ENCODE peak calls at places on chromosome 10, in six cellular contexts. O is brain microvascular endothelial cell; I is epithelial cell of esophagus; G is CD8-positive, alpha-beta T cell; N is AG09309; Z is dorsolateral prefrontal cortex. S is an unnamed sample.

GRCh38 chr10:21280037-21280436 is 245.4 kb downstream of the SKIDA1 start:
- DNase-seq in O (no peak), I (no peak), G (no peak), N (no peak), Z (no peak), S (no peak)

GRCh38 chr10:93993782-93994668 is at the start of gene PLCE1:
- DNase-seq in O (no peak), I (peak), G (no peak), N (no peak), Z (peak), S (no peak)

GRCh38 chr10:115624448-115624847 is 531.3 kb downstream of the ATRNL1 start:
- DNase-seq in O (peak), I (peak), G (no peak), N (no peak), Z (no peak), S (no peak)

GRCh38 chr10:30803901-30804322 is 174.4 kb upstream of the LYZL2 start:
- DNase-seq in O (no peak), I (peak), G (no peak), N (peak), Z (no peak), S (no peak)

GRCh38 chr10:3844626-3845025 is 59.6 kb upstream of the KLF6 start:
- DNase-seq in O (no peak), I (no peak), G (no peak), N (no peak), Z (no peak), S (no peak)

GRCh38 chr10:1654811-1655356 is 82.4 kb downstream of the ADARB2 start:
- DNase-seq in O (no peak), I (no peak), G (no peak), N (no peak), Z (no peak), S (no peak)

GRCh38 chr10:76287856-76288255 is 856.4 kb downstream of the LRMDA start:
- DNase-seq in O (no peak), I (no peak), G (no peak), N (no peak), Z (no peak), S (no peak)

GRCh38 chr10:126437661-126438406 is 49.6 kb upstream of the ADAM12 start:
- DNase-seq in O (no peak), I (no peak), G (no peak), N (no peak), Z (no peak), S (no peak)

GRCh38 chr10:70567603-70568002 is 34.9 kb downstream of the PRF1 start:
- DNase-seq in O (no peak), I (no peak), G (no peak), N (no peak), Z (no peak), S (no peak)

GRCh38 chr10:786666-787512 is 97.4 kb upstream of the DIP2C start:
- DNase-seq in O (no peak), I (no peak), G (no peak), N (no peak), Z (no peak), S (no peak)

GRCh38 chr10:35637456-35637855 is 4.6 kb downstream of the FZD8 start:
- DNase-seq in O (no peak), I (no peak), G (no peak), N (no peak), Z (no peak), S (no peak)

GRCh38 chr10:5557040-5557721 is 32.4 kb downstream of the CALML3 start:
- DNase-seq in O (no peak), I (no peak), G (no peak), N (no peak), Z (no peak), S (no peak)

GRCh38 chr10:72241853-72242252 is 25.8 kb upstream of the ASCC1 start:
- DNase-seq in O (no peak), I (no peak), G (no peak), N (no peak), Z (no peak), S (no peak)

GRCh38 chr10:47166405-47166777 is 133.6 kb upstream of the GDF10 start:
- DNase-seq in O (no peak), I (no peak), G (no peak), N (no peak), Z (no peak), S (no peak)

GRCh38 chr10:126551197-126551596 is 119.3 kb downstream of the C10orf90 start:
- DNase-seq in O (no peak), I (no peak), G (no peak), N (no peak), Z (no peak), S (no peak)

GRCh38 chr10:89330537-89330936 is 2.7 kb downstream of the IFIT3 start:
- DNase-seq in O (no peak), I (no peak), G (no peak), N (no peak), Z (no peak), S (no peak)

GRCh38 chr10:83037653-83038052 is 1101.7 kb upstream of the GHITM start:
- DNase-seq in O (no peak), I (no peak), G (no peak), N (no peak), Z (no peak), S (no peak)

GRCh38 chr10:95315509-95315908 is 24.7 kb upstream of the PDLIM1 start:
- DNase-seq in O (no peak), I (no peak), G (no peak), N (no peak), Z (no peak), S (no peak)

GRCh38 chr10:84204122-84204521 is 9.8 kb downstream of the CDHR1 start:
- DNase-seq in O (no peak), I (peak), G (no peak), N (no peak), Z (no peak), S (no peak)

GRCh38 chr10:3712707-3713106 is 72.3 kb downstream of the KLF6 start:
- DNase-seq in O (no peak), I (no peak), G (no peak), N (no peak), Z (no peak), S (no peak)

GRCh38 chr10:132904169-132904813 is 38.1 kb downstream of the CFAP46 start:
- DNase-seq in O (no peak), I (no peak), G (no peak), N (no peak), Z (peak), S (no peak)

GRCh38 chr10:61897671-61898434 is 3.6 kb upstream of the ARID5B start:
- DNase-seq in O (peak), I (peak), G (no peak), N (no peak), Z (peak), S (no peak)

GRCh38 chr10:127092916-127093315 is 103.5 kb downstream of the INSYN2A start:
- DNase-seq in O (no peak), I (no peak), G (no peak), N (no peak), Z (no peak), S (no peak)

GRCh38 chr10:79127151-79127961 is 58.6 kb downstream of the ZMIZ1 start:
- DNase-seq in O (peak), I (peak), G (no peak), N (peak), Z (no peak), S (no peak)

GRCh38 chr10:82811621-82812020 is 936.6 kb downstream of the NRG3 start:
- DNase-seq in O (peak), I (peak), G (no peak), N (no peak), Z (no peak), S (no peak)

GRCh38 chr10:131726967-131727366 is 173.8 kb upstream of the PPP2R2D start:
- DNase-seq in O (no peak), I (no peak), G (no peak), N (no peak), Z (no peak), S (no peak)

GRCh38 chr10:3503299-3503698 is 281.7 kb downstream of the KLF6 start:
- DNase-seq in O (no peak), I (no peak), G (no peak), N (no peak), Z (no peak), S (no peak)

GRCh38 chr10:1114355-1115261 is 58.4 kb downstream of the WDR37 start:
- DNase-seq in O (no peak), I (no peak), G (no peak), N (no peak), Z (peak), S (no peak)

GRCh38 chr10:33734393-33735110 is 400.1 kb upstream of the NRP1 start:
- DNase-seq in O (peak), I (no peak), G (no peak), N (no peak), Z (no peak), S (no peak)

GRCh38 chr10:99172130-99172738 is 63.4 kb downstream of the HPSE2 start:
- DNase-seq in O (peak), I (peak), G (no peak), N (no peak), Z (no peak), S (no peak)
- TF ChIP-seq CTCF in O (peak), I (peak), G (no peak), N (peak), Z (peak), S (peak)

GRCh38 chr10:109427421-109427820 is 495.9 kb downstream of the XPNPEP1 start:
- DNase-seq in O (no peak), I (no peak), G (no peak), N (no peak), Z (no peak), S (no peak)
- TF ChIP-seq CTCF in O (peak), I (no peak), G (no peak), N (no peak), Z (peak), S (no peak)

GRCh38 chr10:14438576-14438975 is 107.9 kb upstream of the FRMD4A start:
- DNase-seq in O (no peak), I (no peak), G (no peak), N (no peak), Z (no peak), S (no peak)

GRCh38 chr10:14436233-14436632 is 105.5 kb upstream of the FRMD4A start:
- DNase-seq in O (no peak), I (no peak), G (no peak), N (no peak), Z (no peak), S (no peak)

GRCh38 chr10:14438057-14438456 is 107.3 kb upstream of the FRMD4A start:
- DNase-seq in O (no peak), I (no peak), G (no peak), N (no peak), Z (no peak), S (no peak)

DNA sequence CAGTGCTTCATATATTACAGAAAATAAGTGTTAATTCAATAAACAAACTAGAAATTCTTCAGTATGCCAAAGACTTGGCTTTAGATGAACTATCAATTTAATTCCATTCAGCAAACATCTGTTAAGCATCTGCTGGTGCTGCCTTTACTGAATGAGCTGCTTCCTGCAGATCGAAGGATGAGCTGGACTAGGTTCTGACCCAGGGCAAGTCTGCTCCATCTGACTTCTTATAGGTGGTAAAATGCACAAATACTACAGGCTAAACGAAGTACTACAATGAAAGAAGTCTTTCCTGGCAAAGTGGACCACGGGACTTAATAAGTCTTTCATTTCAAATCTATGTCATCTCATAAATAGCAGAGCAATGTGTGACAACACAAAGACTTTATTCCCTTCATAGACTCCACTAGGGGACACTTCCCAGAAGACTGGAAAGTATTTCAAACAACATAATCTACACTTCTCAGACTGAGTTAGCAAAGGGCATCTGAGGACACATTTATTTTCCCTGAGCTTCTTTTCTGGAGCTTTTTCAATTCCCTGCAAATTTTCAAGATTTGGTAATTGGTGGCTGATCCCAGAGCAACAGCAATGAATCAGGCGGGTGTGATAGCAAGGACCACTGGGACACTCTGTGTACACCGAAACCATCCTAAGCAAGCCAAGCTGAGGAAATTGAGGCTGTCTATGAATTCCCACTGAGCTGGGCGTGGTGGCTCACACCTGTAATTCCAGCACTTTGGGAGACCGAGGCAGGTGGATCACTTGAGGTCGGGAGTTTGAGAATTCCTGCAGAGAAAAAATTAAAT is 108.9 kb upstream of the FRMD4A start:
- DNase-seq in O (no peak), I (no peak), G (no peak), N (no peak), Z (no peak), S (no peak)
- TF ChIP-seq CTCF in O (no peak), I (no peak), G (no peak), N (no peak), Z (no peak), S (no peak)

GRCh38 chr10:104406715-104407517 is 53.3 kb downstream of the CFAP58 start:
- DNase-seq in O (peak), I (peak), G (no peak), N (peak), Z (no peak), S (no peak)
- TF ChIP-seq CTCF in O (peak), I (peak), G (no peak), N (peak), Z (peak), S (peak)

GRCh38 chr10:119206603-119207366 is 586 bp upstream of the GRK5 start:
- DNase-seq in O (no peak), I (peak), G (peak), N (no peak), Z (peak), S (no peak)
- TF ChIP-seq CTCF in O (peak), I (peak), G (peak), N (peak), Z (peak), S (peak)

GRCh38 chr10:43420369-43421200 is 11.6 kb upstream of the HNRNPF start:
- DNase-seq in O (peak), I (peak), G (peak), N (no peak), Z (peak), S (no peak)
- TF ChIP-seq CTCF in O (peak), I (no peak), G (no peak), N (peak), Z (peak), S (peak)

S was measured in GM12864.